ENCODE peak calls at places on chromosomes 11 and 22, in five cellular contexts. One of them, this sample, is unnamed.

GRCh38 chr22:32396255-32396654 is 15.8 kb downstream of the RTCB start:
- DNase-seq in osteocyte: no peak
- DNase-seq in DMS 273 treated with DMSO at 0.1 percent for 48 hours: no peak
- DNase-seq in K562: no peak
- DNase-seq in IMR-90: no peak
- DNase-seq in this sample: no peak

GRCh38 chr11:12245091-12245490 is 132.3 kb upstream of the PARVA start:
- DNase-seq in osteocyte: no peak
- DNase-seq in DMS 273 treated with DMSO at 0.1 percent for 48 hours: no peak
- DNase-seq in K562: no peak
- DNase-seq in IMR-90: no peak
- DNase-seq in this sample: no peak

GRCh38 chr11:69437001-69437875 is 44.2 kb upstream of the LINC01488 start:
- DNase-seq in osteocyte: no peak
- DNase-seq in DMS 273 treated with DMSO at 0.1 percent for 48 hours: no peak
- DNase-seq in K562: no peak
- DNase-seq in IMR-90: no peak
- DNase-seq in this sample: no peak

GRCh38 chr22:39988386-39989114 is 6.2 kb upstream of the FAM83F start:
- DNase-seq in osteocyte: no peak
- DNase-seq in DMS 273 treated with DMSO at 0.1 percent for 48 hours: no peak
- DNase-seq in K562: peak; percentile 63
- DNase-seq in IMR-90: no peak
- DNase-seq in this sample: no peak

GRCh38 chr11:112881461-112881860 is 79.8 kb upstream of the NCAM1 start:
- DNase-seq in osteocyte: no peak
- DNase-seq in DMS 273 treated with DMSO at 0.1 percent for 48 hours: no peak
- DNase-seq in K562: peak; percentile 69
- DNase-seq in IMR-90: no peak
- DNase-seq in this sample: no peak

GRCh38 chr22:17944205-17944725 is 80.1 kb downstream of the MICAL3 start:
- DNase-seq in osteocyte: no peak
- DNase-seq in DMS 273 treated with DMSO at 0.1 percent for 48 hours: no peak
- DNase-seq in K562: no peak
- DNase-seq in IMR-90: no peak
- DNase-seq in this sample: no peak

GRCh38 chr22:46546466-46547178 is 9.2 kb upstream of the CELSR1 start:
- DNase-seq in osteocyte: no peak
- DNase-seq in DMS 273 treated with DMSO at 0.1 percent for 48 hours: no peak
- DNase-seq in K562: no peak
- DNase-seq in IMR-90: peak; percentile 23
- DNase-seq in this sample: no peak

GRCh38 chr11:125626381-125626950 is 1.5 kb downstream of the CHEK1 start:
- DNase-seq in osteocyte: no peak
- DNase-seq in DMS 273 treated with DMSO at 0.1 percent for 48 hours: no peak
- DNase-seq in K562: no peak
- DNase-seq in IMR-90: peak; percentile 16
- DNase-seq in this sample: no peak

GRCh38 chr11:40129276-40129675 is 1330.2 kb downstream of the LRRC4C start:
- DNase-seq in osteocyte: no peak
- DNase-seq in DMS 273 treated with DMSO at 0.1 percent for 48 hours: no peak
- DNase-seq in K562: no peak
- DNase-seq in IMR-90: no peak
- DNase-seq in this sample: peak; percentile 72

GRCh38 chr11:17786824-17787525 is 52.4 kb downstream of the KCNC1 start:
- DNase-seq in osteocyte: no peak
- DNase-seq in DMS 273 treated with DMSO at 0.1 percent for 48 hours: no peak
- DNase-seq in K562: no peak
- DNase-seq in IMR-90: peak; percentile 96
- DNase-seq in this sample: no peak

GRCh38 chr11:134126197-134126822 is 57.4 kb downstream of the JAM3 start:
- DNase-seq in osteocyte: no peak
- DNase-seq in DMS 273 treated with DMSO at 0.1 percent for 48 hours: no peak
- DNase-seq in K562: no peak
- DNase-seq in IMR-90: peak; percentile 97
- DNase-seq in this sample: no peak

GRCh38 chr11:2995091-2995561 is 3.0 kb upstream of the NAP1L4 start:
- DNase-seq in osteocyte: no peak
- DNase-seq in DMS 273 treated with DMSO at 0.1 percent for 48 hours: no peak
- DNase-seq in K562: no peak
- DNase-seq in IMR-90: no peak
- DNase-seq in this sample: no peak

GRCh38 chr22:22959147-22959827 is 71.7 kb downstream of the IGLL5 start:
- DNase-seq in osteocyte: no peak
- DNase-seq in DMS 273 treated with DMSO at 0.1 percent for 48 hours: peak; percentile 11
- DNase-seq in K562: peak; percentile 99
- DNase-seq in IMR-90: peak; percentile 66
- DNase-seq in this sample: peak; percentile 91

GRCh38 chr22:32354360-32355351 is 3.0 kb upstream of the RFPL3 start:
- DNase-seq in osteocyte: no peak
- DNase-seq in DMS 273 treated with DMSO at 0.1 percent for 48 hours: no peak
- DNase-seq in K562: no peak
- DNase-seq in IMR-90: peak; percentile 67
- DNase-seq in this sample: no peak

GRCh38 chr22:48734359-48734758 is 1093.3 kb downstream of the BRD1 start:
- DNase-seq in osteocyte: no peak
- DNase-seq in DMS 273 treated with DMSO at 0.1 percent for 48 hours: no peak
- DNase-seq in K562: no peak
- DNase-seq in IMR-90: no peak
- DNase-seq in this sample: no peak

GRCh38 chr11:47143322-47143721 is 33.4 kb downstream of the ARFGAP2 start:
- DNase-seq in osteocyte: no peak
- DNase-seq in DMS 273 treated with DMSO at 0.1 percent for 48 hours: peak; percentile 11
- DNase-seq in K562: no peak
- DNase-seq in IMR-90: peak; percentile 97
- DNase-seq in this sample: no peak

GRCh38 chr11:125975634-125976033 is 29.8 kb downstream of the VSIG10L2 start:
- DNase-seq in osteocyte: no peak
- DNase-seq in DMS 273 treated with DMSO at 0.1 percent for 48 hours: no peak
- DNase-seq in K562: no peak
- DNase-seq in IMR-90: no peak
- DNase-seq in this sample: no peak

GRCh38 chr22:38699784-38700183 is 959 bp downstream of the JOSD1 start:
- DNase-seq in osteocyte: no peak
- DNase-seq in DMS 273 treated with DMSO at 0.1 percent for 48 hours: no peak
- DNase-seq in K562: no peak
- DNase-seq in IMR-90: peak; percentile 62
- DNase-seq in this sample: peak; percentile 46

GRCh38 chr11:22769081-22769480 is 60.5 kb downstream of the SVIP start:
- DNase-seq in osteocyte: no peak
- DNase-seq in DMS 273 treated with DMSO at 0.1 percent for 48 hours: no peak
- DNase-seq in K562: no peak
- DNase-seq in IMR-90: no peak
- DNase-seq in this sample: no peak

GRCh38 chr11:10514713-10515112 is 26.3 kb downstream of the RNF141 start:
- DNase-seq in osteocyte: no peak
- DNase-seq in DMS 273 treated with DMSO at 0.1 percent for 48 hours: no peak
- DNase-seq in K562: no peak
- DNase-seq in IMR-90: peak; percentile 14
- DNase-seq in this sample: no peak

GRCh38 chr11:8577791-8578581 is 16.0 kb downstream of the STK33 start:
- DNase-seq in osteocyte: no peak
- DNase-seq in DMS 273 treated with DMSO at 0.1 percent for 48 hours: no peak
- DNase-seq in K562: no peak
- DNase-seq in IMR-90: peak; percentile 43
- DNase-seq in this sample: no peak

GRCh38 chr11:36258730-36259360 is 30.4 kb downstream of the COMMD9 start:
- DNase-seq in osteocyte: peak; percentile 87
- DNase-seq in DMS 273 treated with DMSO at 0.1 percent for 48 hours: peak; percentile 61
- DNase-seq in K562: peak; percentile 27
- DNase-seq in IMR-90: peak; percentile 77
- DNase-seq in this sample: peak; percentile 65

GRCh38 chr22:42711281-42711731 is 9.4 kb downstream of the A4GALT start:
- DNase-seq in osteocyte: no peak
- DNase-seq in DMS 273 treated with DMSO at 0.1 percent for 48 hours: no peak
- DNase-seq in K562: no peak
- DNase-seq in IMR-90: no peak
- DNase-seq in this sample: no peak

GRCh38 chr22:49770454-49771265 is 57.0 kb downstream of the BRD1 start:
- DNase-seq in osteocyte: no peak
- DNase-seq in DMS 273 treated with DMSO at 0.1 percent for 48 hours: no peak
- DNase-seq in K562: no peak
- DNase-seq in IMR-90: no peak
- DNase-seq in this sample: no peak

GRCh38 chr11:28833670-28834069 is 725.5 kb downstream of the METTL15 start:
- DNase-seq in osteocyte: no peak
- DNase-seq in DMS 273 treated with DMSO at 0.1 percent for 48 hours: no peak
- DNase-seq in K562: no peak
- DNase-seq in IMR-90: peak; percentile 99
- DNase-seq in this sample: no peak

GRCh38 chr11:78741794-78742193 is 167.1 kb upstream of the NARS2 start:
- DNase-seq in osteocyte: no peak
- DNase-seq in DMS 273 treated with DMSO at 0.1 percent for 48 hours: no peak
- DNase-seq in K562: no peak
- DNase-seq in IMR-90: no peak
- DNase-seq in this sample: no peak

GRCh38 chr11:59193741-59194140 is 19.0 kb downstream of the MPEG1 start:
- DNase-seq in osteocyte: no peak
- DNase-seq in DMS 273 treated with DMSO at 0.1 percent for 48 hours: no peak
- DNase-seq in K562: no peak
- DNase-seq in IMR-90: no peak
- DNase-seq in this sample: no peak